ENCODE peak calls at places on chromosomes 2 and 18, in ten cellular contexts. O is fibroblast of mammary gland, H is dorsolateral prefrontal cortex, I is ovary, X is nephron progenitor cell, J is sigmoid colon, W is psoas muscle, L is prostate gland, A is A549, M is cardiac fibroblast. T is an unnamed sample.

GRCh38 chr2:22485456-22485855 is 899.5 kb upstream of the KLHL29 start:
- DNase-seq in O (no peak), H (no peak), I (no peak), X (no peak), J (no peak), W (no peak), L (no peak), A (no peak), M (no peak), T (no peak)

GRCh38 chr2:46135936-46136335 is 161.3 kb upstream of the EPAS1 start:
- DNase-seq in O (no peak), H (no peak), I (no peak), X (no peak), J (no peak), W (no peak), L (no peak), A (no peak), M (peak; percentile 67), T (no peak)

GRCh38 chr2:210460863-210461227 is 15.7 kb downstream of the LANCL1 start:
- DNase-seq in O (no peak), H (no peak), I (no peak), X (no peak), J (no peak), W (no peak), L (no peak), A (no peak), M (no peak), T (no peak)

GRCh38 chr2:176106636-176107539 is at the start of gene HOXD11:
- DNase-seq in O (peak; percentile 72), H (no peak), I (peak; percentile 53), X (peak; percentile 64), J (peak; percentile 92), W (no peak), L (peak; percentile 81), A (peak; percentile 70), M (peak; percentile 24), T (peak; percentile 15)

GRCh38 chr2:239365071-239365781 is 35.6 kb downstream of the HDAC4 start:
- DNase-seq in O (no peak), H (no peak), I (no peak), X (no peak), J (peak; percentile 62), W (no peak), L (no peak), A (no peak), M (no peak), T (no peak)

GRCh38 chr2:143736904-143737303 is 607.7 kb downstream of the ARHGAP15 start:
- DNase-seq in O (no peak), H (no peak), I (no peak), X (no peak), J (no peak), W (no peak), L (no peak), A (no peak), M (no peak), T (no peak)

GRCh38 chr18:79899609-79900435 is 51.6 kb downstream of the SLC66A2 start:
- DNase-seq in O (no peak), H (no peak), I (no peak), X (no peak), J (peak; percentile 46), W (no peak), L (no peak), A (no peak), M (no peak), T (no peak)

GRCh38 chr2:120986898-120987650 is 251.4 kb downstream of the GLI2 start:
- DNase-seq in O (no peak), H (no peak), I (no peak), X (no peak), J (peak; percentile 49), W (no peak), L (no peak), A (no peak), M (no peak), T (no peak)

GRCh38 chr2:205324355-205324754 is 357.9 kb upstream of the NRP2 start:
- DNase-seq in O (no peak), H (no peak), I (no peak), X (no peak), J (no peak), W (no peak), L (no peak), A (no peak), M (no peak), T (no peak)

GRCh38 chr2:205321240-205321639 is 361.1 kb upstream of the NRP2 start:
- DNase-seq in O (no peak), H (no peak), I (no peak), X (no peak), J (no peak), W (no peak), L (no peak), A (no peak), M (peak; percentile 72), T (no peak)

DNA sequence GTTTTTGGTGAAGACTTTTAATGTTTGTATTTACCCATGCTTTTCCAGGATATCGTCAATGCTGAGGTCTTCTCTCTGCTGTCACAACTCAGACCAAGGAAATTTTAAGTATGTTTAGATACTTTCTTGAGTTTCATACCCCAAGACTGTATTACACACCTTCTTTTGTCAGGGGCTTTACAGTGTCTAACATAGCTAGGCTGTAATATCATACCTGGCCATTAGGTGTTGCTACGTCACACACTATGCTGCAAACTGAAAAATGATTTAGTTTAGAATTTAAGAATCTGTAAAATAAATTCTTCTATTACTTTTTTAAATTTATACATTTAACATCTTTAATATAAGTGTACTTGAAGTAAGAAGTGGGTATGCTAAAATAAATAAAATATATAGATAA is 358.4 kb upstream of the NRP2 start:
- DNase-seq in O (peak; percentile 23), H (no peak), I (no peak), X (no peak), J (no peak), W (no peak), L (no peak), A (no peak), M (peak; percentile 32), T (no peak)
- TF ChIP-seq CTCF in O (peak; percentile 75), H (no peak), I (no peak), X (no peak), J (no peak), W (no peak), L (peak; percentile 30), A (no peak), M (peak; percentile 61), T (no peak)

DNA sequence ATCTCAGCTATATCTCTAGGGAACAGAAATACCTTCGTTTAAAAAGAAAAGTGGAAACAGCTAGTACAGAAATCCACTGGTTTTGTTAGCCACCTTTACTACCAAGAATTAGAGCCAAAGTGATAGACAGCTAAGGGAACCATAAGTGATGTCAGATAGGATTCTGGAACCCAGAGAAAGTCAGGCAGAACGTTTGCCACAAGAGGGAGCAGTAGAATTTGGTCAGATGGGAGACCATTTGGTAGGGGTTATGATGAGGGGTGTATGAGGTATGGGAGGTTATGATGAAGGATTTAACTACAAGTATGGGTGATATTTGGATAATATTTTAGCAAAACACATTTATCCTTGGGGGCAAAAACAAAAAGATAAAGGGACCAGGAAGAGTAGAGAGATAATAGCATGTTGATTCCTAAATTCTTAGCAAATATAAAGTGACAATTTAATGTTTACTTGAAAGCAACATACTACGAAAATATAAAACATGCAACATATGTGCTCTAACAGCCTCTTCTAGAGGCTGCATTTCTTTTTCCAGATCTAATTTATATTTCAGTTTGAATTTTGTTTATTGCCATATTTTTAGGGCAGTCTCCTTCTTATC is 3.3 kb downstream of the SLC8A1 start:
- DNase-seq in O (peak; percentile 59), H (peak; percentile 39), I (no peak), X (peak; percentile 26), J (no peak), W (no peak), L (no peak), A (peak; percentile 64), M (peak; percentile 65), T (no peak)
- TF ChIP-seq CTCF in O (peak; percentile 79), H (peak; percentile 15), I (no peak), X (peak; percentile 52), J (no peak), W (peak; percentile 40), L (peak; percentile 22), A (peak; percentile 60), M (peak; percentile 58), T (peak; percentile 28)

GRCh38 chr2:188784269-188784762 is 189.9 kb upstream of the COL3A1 start:
- DNase-seq in O (no peak), H (no peak), I (no peak), X (no peak), J (no peak), W (no peak), L (no peak), A (no peak), M (no peak), T (no peak)
- TF ChIP-seq CTCF in O (no peak), H (no peak), I (no peak), X (no peak), J (no peak), W (no peak), L (no peak), A (no peak), M (peak; percentile 21), T (no peak)

GRCh38 chr2:232328038-232328435 is 50.5 kb upstream of the ALPP start:
- DNase-seq in O (no peak), H (no peak), I (no peak), X (no peak), J (peak; percentile 50), W (no peak), L (no peak), A (no peak), M (no peak), T (no peak)

GRCh38 chr2:232323328-232323650 is 55.3 kb upstream of the ALPP start:
- DNase-seq in O (no peak), H (no peak), I (no peak), X (no peak), J (peak; percentile 42), W (no peak), L (no peak), A (no peak), M (no peak), T (no peak)

GRCh38 chr2:232324778-232325177 is 53.8 kb upstream of the ALPP start:
- DNase-seq in O (no peak), H (no peak), I (peak; percentile 8), X (no peak), J (no peak), W (no peak), L (no peak), A (no peak), M (no peak), T (no peak)

GRCh38 chr2:232327089-232328037 is 51.2 kb upstream of the ALPP start:
- DNase-seq in O (peak; percentile 58), H (peak; percentile 81), I (peak; percentile 59), X (peak; percentile 93), J (peak; percentile 72), W (peak; percentile 77), L (peak; percentile 53), A (peak; percentile 75), M (peak; percentile 73), T (peak; percentile 83)

DNA sequence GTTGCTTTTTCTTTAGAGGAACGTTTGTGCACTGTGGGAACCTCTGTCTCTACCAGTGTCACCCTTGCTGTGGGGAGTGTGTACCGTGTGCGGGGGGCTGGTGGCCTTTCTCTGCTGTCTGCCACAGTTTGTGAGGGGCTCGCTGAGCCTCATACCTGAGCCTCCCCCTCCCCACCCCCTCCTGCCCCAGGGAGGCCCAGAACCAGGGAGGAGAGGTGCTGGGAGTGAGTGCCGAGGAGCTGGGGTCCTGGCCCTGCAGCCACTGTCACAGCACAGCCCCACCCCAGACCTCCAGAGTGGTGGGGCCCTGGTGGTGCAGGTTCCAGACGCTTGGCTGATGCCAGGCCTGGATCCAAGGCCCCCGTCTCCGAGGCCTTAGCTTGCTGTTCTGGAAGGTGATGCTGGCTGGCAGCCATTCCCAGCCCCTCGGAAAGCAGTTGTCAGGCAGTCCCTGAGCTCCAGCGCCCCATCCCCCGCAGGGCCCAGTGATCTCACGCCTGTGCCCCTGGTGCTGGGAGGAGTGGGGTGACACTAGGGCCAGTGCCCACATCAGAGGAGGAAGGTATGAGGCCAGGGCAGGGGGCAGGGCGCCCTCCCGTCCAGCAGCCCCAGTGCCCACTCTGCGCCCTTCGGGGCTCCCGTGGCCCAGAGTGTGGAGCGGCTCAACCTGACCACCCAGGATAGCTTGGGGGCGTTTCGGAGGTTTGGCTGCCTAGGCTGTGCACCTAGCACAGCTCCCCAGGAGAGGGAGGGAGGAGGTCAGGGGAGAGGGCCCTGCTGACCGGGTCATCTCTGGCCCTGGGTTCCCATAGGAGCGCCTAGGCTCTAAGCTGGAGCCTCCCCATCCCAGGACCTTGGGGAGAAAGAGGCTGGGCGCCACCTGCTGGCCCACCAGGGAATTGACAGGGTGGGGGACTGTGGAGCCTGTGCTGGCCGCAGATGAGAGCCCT is 53.0 kb upstream of the ALPP start:
- DNase-seq in O (peak; percentile 25), H (peak; percentile 68), I (peak; percentile 54), X (peak; percentile 84), J (peak; percentile 67), W (peak; percentile 69), L (no peak), A (peak; percentile 39), M (peak; percentile 29), T (peak; percentile 67)
- TF ChIP-seq CTCF in O (peak; percentile 20), H (peak; percentile 49), I (peak; percentile 58), X (peak; percentile 69), J (peak; percentile 17), W (peak; percentile 73), L (peak; percentile 76), A (peak; percentile 56), M (peak; percentile 49), T (peak; percentile 71)